ENCODE peak calls at places on chromosomes 7 and 10, in ten cellular contexts. Y, L, G, O, A, X, Z, T, N and D are unnamed samples.

GRCh38 chr10:100670828-100671479 is 74.4 kb upstream of the PAX2 start:
- DNase-seq in Y (no peak), L (no peak), G (no peak), O (peak; percentile 46), A (no peak), X (peak; percentile 33), Z (no peak), T (peak; percentile 57), N (no peak), D (peak; percentile 17)

GRCh38 chr7:102129636-102130370 is 156.9 kb upstream of the SH2B2 start:
- DNase-seq in Y (no peak), L (no peak), G (no peak), O (no peak), A (no peak), X (no peak), Z (no peak), T (no peak), N (no peak), D (no peak)

GRCh38 chr10:114349505-114350211 is 54.6 kb downstream of the AFAP1L2 start:
- DNase-seq in Y (no peak), L (no peak), G (no peak), O (peak; percentile 49), A (peak; percentile 60), X (no peak), Z (no peak), T (no peak), N (peak; percentile 31), D (no peak)

GRCh38 chr7:101944611-101945010 is 127.2 kb downstream of the CUX1 start:
- DNase-seq in Y (no peak), L (no peak), G (no peak), O (no peak), A (no peak), X (no peak), Z (no peak), T (no peak), N (no peak), D (no peak)

GRCh38 chr10:7318836-7319235 is 92.0 kb downstream of the SFMBT2 start:
- DNase-seq in Y (no peak), L (no peak), G (no peak), O (no peak), A (no peak), X (no peak), Z (no peak), T (no peak), N (no peak), D (no peak)

GRCh38 chr10:88616250-88616977 is 29.9 kb downstream of the LIPJ start:
- DNase-seq in Y (no peak), L (no peak), G (no peak), O (peak; percentile 28), A (no peak), X (peak; percentile 10), Z (no peak), T (no peak), N (no peak), D (no peak)

GRCh38 chr10:126042354-126042753 is 146.0 kb downstream of the FANK1 start:
- DNase-seq in Y (no peak), L (no peak), G (no peak), O (no peak), A (no peak), X (no peak), Z (no peak), T (no peak), N (no peak), D (no peak)

GRCh38 chr10:76082956-76083355 is 651.5 kb downstream of the LRMDA start:
- DNase-seq in Y (peak; percentile 97), L (no peak), G (no peak), O (no peak), A (no peak), X (no peak), Z (peak; percentile 13), T (no peak), N (no peak), D (no peak)

GRCh38 chr10:72079356-72079755 is 9.0 kb downstream of the SPOCK2 start:
- DNase-seq in Y (no peak), L (no peak), G (no peak), O (no peak), A (no peak), X (no peak), Z (no peak), T (peak; percentile 88), N (no peak), D (peak; percentile 68)

GRCh38 chr10:3776796-3777571 is 8.0 kb downstream of the KLF6 start:
- DNase-seq in Y (no peak), L (peak; percentile 78), G (peak; percentile 83), O (no peak), A (peak; percentile 43), X (peak; percentile 40), Z (no peak), T (peak; percentile 48), N (peak; percentile 82), D (peak; percentile 55)

GRCh38 chr7:67823345-67823744 is 826.7 kb downstream of the TYW1 start:
- DNase-seq in Y (no peak), L (no peak), G (peak; percentile 58), O (no peak), A (no peak), X (no peak), Z (peak; percentile 7), T (no peak), N (no peak), D (no peak)

GRCh38 chr7:41693150-41693997 is 9.5 kb downstream of the INHBA start:
- DNase-seq in Y (no peak), L (no peak), G (no peak), O (no peak), A (no peak), X (no peak), Z (no peak), T (no peak), N (no peak), D (no peak)

GRCh38 chr7:41696323-41696916 is 6.5 kb downstream of the INHBA start:
- DNase-seq in Y (peak; percentile 80), L (peak; percentile 94), G (peak; percentile 74), O (peak; percentile 88), A (peak; percentile 82), X (peak; percentile 73), Z (no peak), T (no peak), N (no peak), D (no peak)

GRCh38 chr7:41691286-41691966 is 11.5 kb downstream of the INHBA start:
- DNase-seq in Y (no peak), L (no peak), G (no peak), O (no peak), A (no peak), X (no peak), Z (no peak), T (no peak), N (no peak), D (no peak)

GRCh38 chr7:41695661-41696322 is 7.1 kb downstream of the INHBA start:
- DNase-seq in Y (no peak), L (no peak), G (no peak), O (no peak), A (no peak), X (no peak), Z (no peak), T (no peak), N (no peak), D (no peak)

DNA sequence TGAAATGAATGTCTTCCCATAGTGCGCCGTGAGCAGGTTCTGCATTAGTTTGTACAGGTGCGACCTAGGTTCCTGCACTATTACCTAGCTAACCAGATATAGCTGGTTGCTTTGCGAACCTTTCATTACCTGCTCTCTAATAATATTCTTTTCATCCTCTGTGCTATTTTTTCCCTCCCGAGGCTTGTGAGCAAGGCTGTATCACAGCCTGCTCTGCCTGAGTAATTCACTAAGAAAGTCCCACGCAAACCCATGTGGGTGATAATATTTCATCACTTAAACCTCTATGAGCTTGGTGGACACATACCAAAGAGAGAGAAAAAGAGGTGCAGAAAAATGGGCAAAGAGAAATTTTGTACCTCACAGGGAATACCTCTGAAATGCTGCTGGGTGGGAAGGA is 8.4 kb downstream of the INHBA start:
- DNase-seq in Y (no peak), L (no peak), G (no peak), O (no peak), A (no peak), X (no peak), Z (no peak), T (no peak), N (no peak), D (no peak)
- H3K4me1 ChIP-seq in Y (peaks cover 2% of the 10 kb centered on the region), L (peaks cover 46% of the 10 kb centered on the region), G (no peaks in the 10 kb centered on the region), O (peaks cover 62% of the 10 kb centered on the region), A (peaks cover 5% of the 10 kb centered on the region), X (no peaks in the 10 kb centered on the region), Z (peaks cover 28% of the 10 kb centered on the region), T (no peaks in the 10 kb centered on the region), N (no peaks in the 10 kb centered on the region), D (no peaks in the 10 kb centered on the region)

GRCh38 chr10:79182122-79182521 is 113.4 kb downstream of the ZMIZ1 start:
- DNase-seq in Y (no peak), L (no peak), G (no peak), O (no peak), A (no peak), X (no peak), Z (no peak), T (no peak), N (no peak), D (no peak)
- H3K4me1 ChIP-seq in Y (peaks cover 42% of the 10 kb centered on the region), L (peaks cover 55% of the 10 kb centered on the region), G (peaks cover 6% of the 10 kb centered on the region), O (peaks cover 96% of the 10 kb centered on the region), A (peaks cover 72% of the 10 kb centered on the region), X (peaks cover 56% of the 10 kb centered on the region), Z (peaks cover 28% of the 10 kb centered on the region), T (no peaks in the 10 kb centered on the region), N (peaks cover 11% of the 10 kb centered on the region), D (no peaks in the 10 kb centered on the region)

GRCh38 chr7:75740846-75741497 is 2.2 kb upstream of the HIP1 start:
- DNase-seq in Y (no peak), L (no peak), G (no peak), O (no peak), A (no peak), X (peak; percentile 35), Z (no peak), T (no peak), N (no peak), D (no peak)

GRCh38 chr7:75738604-75738974 is at the start of gene HIP1:
- DNase-seq in Y (no peak), L (no peak), G (no peak), O (no peak), A (no peak), X (no peak), Z (no peak), T (no peak), N (no peak), D (no peak)

GRCh38 chr7:75739796-75740672 is 1.3 kb upstream of the HIP1 start:
- DNase-seq in Y (no peak), L (no peak), G (no peak), O (no peak), A (no peak), X (no peak), Z (no peak), T (peak; percentile 6), N (no peak), D (no peak)

GRCh38 chr7:75738975-75739795 is 444 bp upstream of the HIP1 start:
- DNase-seq in Y (peak; percentile 97), L (peak; percentile 97), G (peak; percentile 100), O (peak; percentile 100), A (peak; percentile 99), X (peak; percentile 100), Z (peak; percentile 80), T (peak; percentile 99), N (peak; percentile 99), D (peak; percentile 99)

GRCh38 chr7:75743455-75743859 is 4.7 kb upstream of the HIP1 start:
- DNase-seq in Y (no peak), L (no peak), G (no peak), O (no peak), A (peak; percentile 24), X (peak; percentile 19), Z (no peak), T (no peak), N (no peak), D (no peak)
- H3K4me1 ChIP-seq in Y (no peaks in the 10 kb centered on the region), L (no peaks in the 10 kb centered on the region), G (no peaks in the 10 kb centered on the region), O (no peaks in the 10 kb centered on the region), A (no peaks in the 10 kb centered on the region), X (no peaks in the 10 kb centered on the region), Z (peaks cover 3% of the 10 kb centered on the region), T (peaks cover 4% of the 10 kb centered on the region), N (no peaks in the 10 kb centered on the region), D (peaks cover 3% of the 10 kb centered on the region)

GRCh38 chr7:15352807-15353206 is 209.0 kb downstream of the AGMO start:
- DNase-seq in Y (no peak), L (no peak), G (no peak), O (no peak), A (no peak), X (no peak), Z (no peak), T (no peak), N (no peak), D (no peak)
- H3K4me1 ChIP-seq in Y (no peaks in the 10 kb centered on the region), L (no peaks in the 10 kb centered on the region), G (no peaks in the 10 kb centered on the region), O (no peaks in the 10 kb centered on the region), A (no peaks in the 10 kb centered on the region), X (no peaks in the 10 kb centered on the region), Z (no peaks in the 10 kb centered on the region), T (no peaks in the 10 kb centered on the region), N (no peaks in the 10 kb centered on the region), D (no peaks in the 10 kb centered on the region)